ENCODE peak calls at places on chromosomes 4 and X, in ten cellular contexts. One of them, this sample, is unnamed.

GRCh38 chrX:56281789-56282188 is 49.6 kb downstream of the KLF8 start:
- DNase-seq in endothelial cell of umbilical vein: peak
- DNase-seq in stomach: no peak
- DNase-seq in SK-N-MC: no peak
- DNase-seq in GM12878: no peak
- DNase-seq in HCT116: peak
- DNase-seq in sigmoid colon: no peak
- DNase-seq in suprapubic skin: no peak
- DNase-seq in prostate gland: no peak
- DNase-seq in SK-N-SH: peak
- DNase-seq in this sample: no peak

GRCh38 chrX:11944486-11944885 is 186.4 kb downstream of the MSL3 start:
- DNase-seq in GM12878: no peak
- DNase-seq in prostate gland: no peak
- DNase-seq in sigmoid colon: no peak
- DNase-seq in SK-N-MC: no peak
- DNase-seq in SK-N-SH: peak
- DNase-seq in suprapubic skin: no peak
- DNase-seq in stomach: no peak
- DNase-seq in endothelial cell of umbilical vein: peak
- DNase-seq in HCT116: no peak
- DNase-seq in this sample: no peak

GRCh38 chr4:3451956-3452355 is 10.2 kb downstream of the HGFAC start:
- DNase-seq in GM12878: no peak
- DNase-seq in stomach: no peak
- DNase-seq in sigmoid colon: no peak
- DNase-seq in HCT116: no peak
- DNase-seq in SK-N-SH: no peak
- DNase-seq in suprapubic skin: no peak
- DNase-seq in SK-N-MC: no peak
- DNase-seq in prostate gland: no peak
- DNase-seq in endothelial cell of umbilical vein: peak
- DNase-seq in this sample: no peak

GRCh38 chr4:55038176-55038890 is 87.1 kb downstream of the KDR start:
- DNase-seq in endothelial cell of umbilical vein: peak
- DNase-seq in HCT116: no peak
- DNase-seq in prostate gland: peak
- DNase-seq in SK-N-MC: no peak
- DNase-seq in sigmoid colon: no peak
- DNase-seq in suprapubic skin: no peak
- DNase-seq in SK-N-SH: no peak
- DNase-seq in stomach: no peak
- DNase-seq in GM12878: no peak
- DNase-seq in this sample: no peak

GRCh38 chr4:151540728-151541437 is 131.9 kb downstream of the FHIP1A start:
- DNase-seq in prostate gland: peak
- DNase-seq in endothelial cell of umbilical vein: peak
- DNase-seq in SK-N-SH: peak
- DNase-seq in sigmoid colon: no peak
- DNase-seq in HCT116: peak
- DNase-seq in GM12878: no peak
- DNase-seq in stomach: no peak
- DNase-seq in SK-N-MC: no peak
- DNase-seq in suprapubic skin: no peak
- DNase-seq in this sample: no peak

GRCh38 chr4:6200922-6201362 is 593 bp upstream of the JAKMIP1 start:
- DNase-seq in SK-N-SH: no peak
- DNase-seq in HCT116: no peak
- DNase-seq in endothelial cell of umbilical vein: no peak
- DNase-seq in stomach: no peak
- DNase-seq in suprapubic skin: no peak
- DNase-seq in sigmoid colon: peak
- DNase-seq in GM12878: no peak
- DNase-seq in SK-N-MC: no peak
- DNase-seq in prostate gland: no peak
- DNase-seq in this sample: no peak

GRCh38 chrX:105876658-105877057 is 54.3 kb downstream of the NRK start:
- DNase-seq in endothelial cell of umbilical vein: peak
- DNase-seq in GM12878: no peak
- DNase-seq in prostate gland: no peak
- DNase-seq in sigmoid colon: no peak
- DNase-seq in HCT116: peak
- DNase-seq in SK-N-SH: no peak
- DNase-seq in stomach: no peak
- DNase-seq in suprapubic skin: no peak
- DNase-seq in SK-N-MC: no peak
- DNase-seq in this sample: no peak

GRCh38 chr4:145804134-145804533 is 124.2 kb downstream of the C4orf51 start:
- DNase-seq in stomach: no peak
- DNase-seq in SK-N-MC: no peak
- DNase-seq in prostate gland: peak
- DNase-seq in sigmoid colon: no peak
- DNase-seq in HCT116: no peak
- DNase-seq in SK-N-SH: no peak
- DNase-seq in suprapubic skin: no peak
- DNase-seq in endothelial cell of umbilical vein: peak
- DNase-seq in GM12878: no peak
- DNase-seq in this sample: no peak

GRCh38 chr4:137583650-137584049 is 51.4 kb upstream of the PCDH18 start:
- DNase-seq in GM12878: no peak
- DNase-seq in suprapubic skin: no peak
- DNase-seq in sigmoid colon: no peak
- DNase-seq in endothelial cell of umbilical vein: no peak
- DNase-seq in stomach: no peak
- DNase-seq in prostate gland: no peak
- DNase-seq in SK-N-MC: no peak
- DNase-seq in SK-N-SH: no peak
- DNase-seq in HCT116: no peak
- DNase-seq in this sample: no peak

DNA sequence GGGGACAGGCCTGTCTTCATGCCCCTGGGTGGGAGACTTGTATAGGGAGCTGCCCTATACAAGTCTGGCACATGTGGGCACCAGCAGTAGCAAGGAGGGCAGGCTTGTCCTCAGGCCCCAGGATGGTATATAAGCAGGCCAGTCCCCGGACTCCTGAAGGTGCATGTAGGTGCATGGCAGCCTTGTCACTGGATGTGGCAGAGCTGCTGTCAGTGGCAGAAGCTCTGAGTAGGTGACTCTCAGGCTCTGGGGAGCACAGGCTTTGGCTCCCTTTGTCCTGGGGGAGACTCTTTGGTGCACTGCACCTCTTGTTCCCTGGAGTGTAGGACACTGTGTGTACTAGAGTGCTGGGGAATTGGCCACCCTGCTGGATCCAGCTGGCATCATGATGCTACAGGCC is 376.7 kb upstream of the DIPK2B start:
- DNase-seq in HCT116: no peak
- DNase-seq in SK-N-SH: no peak
- DNase-seq in GM12878: no peak
- DNase-seq in prostate gland: no peak
- DNase-seq in sigmoid colon: no peak
- DNase-seq in endothelial cell of umbilical vein: no peak
- DNase-seq in SK-N-MC: no peak
- DNase-seq in suprapubic skin: no peak
- DNase-seq in stomach: no peak
- DNase-seq in this sample: no peak
- H3K4me3 ChIP-seq in HCT116: no peak
- H3K4me3 ChIP-seq in SK-N-SH: no peak
- H3K4me3 ChIP-seq in GM12878: no peak
- H3K4me3 ChIP-seq in prostate gland: no peak
- H3K4me3 ChIP-seq in sigmoid colon: no peak
- H3K4me3 ChIP-seq in endothelial cell of umbilical vein: no peak
- H3K4me3 ChIP-seq in SK-N-MC: no peak
- H3K4me3 ChIP-seq in suprapubic skin: no peak
- H3K4me3 ChIP-seq in stomach: no peak
- H3K4me3 ChIP-seq in this sample: no peak

DNA sequence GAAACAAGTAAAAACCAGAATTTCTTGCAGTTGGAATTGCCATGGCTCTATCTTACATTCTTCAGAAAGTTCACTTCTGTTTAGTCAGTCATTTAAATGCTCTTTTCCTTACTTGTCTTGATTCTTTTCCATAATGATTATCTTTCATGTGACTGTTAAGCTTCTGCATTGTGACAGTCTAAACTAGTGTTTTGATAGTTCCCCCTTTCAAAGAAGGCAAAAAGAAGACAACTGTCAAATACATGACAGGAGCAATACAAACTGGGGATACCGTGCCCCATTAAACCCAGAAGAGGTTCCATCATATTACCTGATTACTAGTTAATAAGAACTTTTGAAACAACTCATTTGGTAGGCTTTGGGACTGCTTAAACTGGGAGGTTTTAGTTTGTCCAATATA is 476.2 kb downstream of the PCDH19 start:
- DNase-seq in prostate gland: no peak
- DNase-seq in endothelial cell of umbilical vein: no peak
- DNase-seq in SK-N-SH: no peak
- DNase-seq in sigmoid colon: no peak
- DNase-seq in stomach: no peak
- DNase-seq in SK-N-MC: no peak
- DNase-seq in suprapubic skin: no peak
- DNase-seq in HCT116: no peak
- DNase-seq in GM12878: no peak
- DNase-seq in this sample: no peak
- TF ChIP-seq POLR2AphosphoS5 in prostate gland: no peak
- TF ChIP-seq POLR2AphosphoS5 in endothelial cell of umbilical vein: no peak
- TF ChIP-seq POLR2AphosphoS5 in SK-N-SH: no peak
- TF ChIP-seq POLR2AphosphoS5 in sigmoid colon: no peak
- TF ChIP-seq POLR2AphosphoS5 in stomach: no peak
- TF ChIP-seq POLR2AphosphoS5 in SK-N-MC: no peak
- TF ChIP-seq POLR2AphosphoS5 in suprapubic skin: no peak
- TF ChIP-seq POLR2AphosphoS5 in HCT116: no peak
- TF ChIP-seq POLR2AphosphoS5 in GM12878: no peak
- TF ChIP-seq POLR2AphosphoS5 in this sample: no peak

DNA sequence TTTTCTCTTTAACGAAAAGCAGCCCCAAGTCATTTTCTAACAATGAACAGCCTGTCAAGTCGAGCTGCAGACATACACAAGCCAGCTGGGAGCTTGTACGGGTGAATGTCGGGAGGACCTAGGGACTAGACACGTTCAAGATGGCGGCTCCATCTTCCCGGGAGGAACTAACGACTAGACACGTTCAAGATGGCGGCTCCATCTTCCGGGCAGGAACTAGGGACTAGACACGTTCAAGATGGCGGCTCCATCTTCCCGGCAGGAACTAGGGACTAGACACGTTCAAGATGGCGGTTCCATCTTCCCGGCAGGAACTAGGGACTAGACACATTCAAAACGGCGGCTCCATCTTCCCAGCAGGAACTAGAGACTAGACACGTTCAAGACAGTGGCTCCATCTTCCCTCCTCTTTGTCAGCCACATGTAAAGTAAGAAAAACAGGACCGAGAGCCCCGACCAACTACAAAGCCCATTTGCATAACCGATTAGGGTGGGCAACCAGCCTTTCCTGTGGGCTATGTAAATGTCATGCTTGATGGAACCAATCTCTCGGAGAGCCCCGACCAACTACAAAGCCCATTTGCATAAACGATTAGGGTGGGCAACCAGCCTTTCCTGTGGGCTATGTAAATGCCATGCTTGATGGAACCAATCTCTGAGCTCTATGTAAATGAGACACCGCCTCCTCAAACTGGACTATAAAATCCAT is 175.5 kb downstream of the DHRSX start:
- DNase-seq in GM12878: peak
- DNase-seq in stomach: peak
- DNase-seq in prostate gland: peak
- DNase-seq in endothelial cell of umbilical vein: peak
- DNase-seq in sigmoid colon: peak
- DNase-seq in SK-N-MC: no peak
- DNase-seq in SK-N-SH: peak
- DNase-seq in suprapubic skin: no peak
- DNase-seq in HCT116: no peak
- DNase-seq in this sample: no peak
- H3K4me3 ChIP-seq in GM12878: peak
- H3K4me3 ChIP-seq in stomach: no peak
- H3K4me3 ChIP-seq in prostate gland: no peak
- H3K4me3 ChIP-seq in endothelial cell of umbilical vein: peak
- H3K4me3 ChIP-seq in sigmoid colon: peak
- H3K4me3 ChIP-seq in SK-N-MC: no peak
- H3K4me3 ChIP-seq in SK-N-SH: no peak
- H3K4me3 ChIP-seq in suprapubic skin: no peak
- H3K4me3 ChIP-seq in HCT116: no peak
- H3K4me3 ChIP-seq in this sample: no peak

DNA sequence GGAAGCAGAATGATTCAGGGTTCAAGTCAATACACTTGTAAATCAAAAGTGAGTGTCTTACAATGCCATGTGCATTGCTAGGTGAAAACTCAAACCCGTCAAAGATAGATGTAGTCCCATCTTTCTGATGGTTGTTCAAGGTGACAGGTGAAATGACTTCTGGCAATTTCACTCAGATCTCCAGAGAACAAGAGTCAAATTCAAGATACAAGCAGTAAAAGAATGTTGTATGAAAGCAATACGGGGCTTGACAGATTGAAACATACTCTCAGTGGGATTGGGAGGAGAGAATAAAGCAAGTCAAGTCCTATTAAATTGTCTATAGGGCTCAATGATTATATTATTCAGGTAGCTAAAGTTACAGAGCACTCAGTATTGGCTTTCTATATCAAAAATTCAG is 105.1 kb upstream of the ANXA10 start:
- DNase-seq in stomach: no peak
- DNase-seq in HCT116: no peak
- DNase-seq in prostate gland: no peak
- DNase-seq in SK-N-SH: no peak
- DNase-seq in endothelial cell of umbilical vein: no peak
- DNase-seq in GM12878: no peak
- DNase-seq in SK-N-MC: no peak
- DNase-seq in suprapubic skin: no peak
- DNase-seq in sigmoid colon: no peak
- DNase-seq in this sample: no peak
- TF ChIP-seq POLR2AphosphoS5 in stomach: no peak
- TF ChIP-seq POLR2AphosphoS5 in HCT116: no peak
- TF ChIP-seq POLR2AphosphoS5 in prostate gland: no peak
- TF ChIP-seq POLR2AphosphoS5 in SK-N-SH: no peak
- TF ChIP-seq POLR2AphosphoS5 in endothelial cell of umbilical vein: no peak
- TF ChIP-seq POLR2AphosphoS5 in GM12878: no peak
- TF ChIP-seq POLR2AphosphoS5 in SK-N-MC: no peak
- TF ChIP-seq POLR2AphosphoS5 in suprapubic skin: no peak
- TF ChIP-seq POLR2AphosphoS5 in sigmoid colon: no peak
- TF ChIP-seq POLR2AphosphoS5 in this sample: no peak

GRCh38 chr4:47835489-47835888 is 2.4 kb downstream of the CORIN start:
- DNase-seq in SK-N-MC: no peak
- DNase-seq in endothelial cell of umbilical vein: no peak
- DNase-seq in stomach: no peak
- DNase-seq in HCT116: no peak
- DNase-seq in SK-N-SH: no peak
- DNase-seq in sigmoid colon: no peak
- DNase-seq in prostate gland: no peak
- DNase-seq in GM12878: no peak
- DNase-seq in suprapubic skin: no peak
- DNase-seq in this sample: no peak
- H3K4me3 ChIP-seq in SK-N-MC: no peak
- H3K4me3 ChIP-seq in endothelial cell of umbilical vein: no peak
- H3K4me3 ChIP-seq in stomach: no peak
- H3K4me3 ChIP-seq in HCT116: no peak
- H3K4me3 ChIP-seq in SK-N-SH: no peak
- H3K4me3 ChIP-seq in sigmoid colon: no peak
- H3K4me3 ChIP-seq in prostate gland: no peak
- H3K4me3 ChIP-seq in GM12878: no peak
- H3K4me3 ChIP-seq in suprapubic skin: peak
- H3K4me3 ChIP-seq in this sample: no peak

GRCh38 chr4:71130827-71131603 is 137.6 kb downstream of the DCK start:
- DNase-seq in HCT116: no peak
- DNase-seq in GM12878: no peak
- DNase-seq in SK-N-MC: no peak
- DNase-seq in sigmoid colon: no peak
- DNase-seq in suprapubic skin: no peak
- DNase-seq in prostate gland: no peak
- DNase-seq in endothelial cell of umbilical vein: no peak
- DNase-seq in stomach: no peak
- DNase-seq in SK-N-SH: no peak
- DNase-seq in this sample: no peak
- TF ChIP-seq POLR2AphosphoS5 in HCT116: no peak
- TF ChIP-seq POLR2AphosphoS5 in GM12878: no peak
- TF ChIP-seq POLR2AphosphoS5 in SK-N-MC: no peak
- TF ChIP-seq POLR2AphosphoS5 in sigmoid colon: no peak
- TF ChIP-seq POLR2AphosphoS5 in suprapubic skin: no peak
- TF ChIP-seq POLR2AphosphoS5 in prostate gland: no peak
- TF ChIP-seq POLR2AphosphoS5 in endothelial cell of umbilical vein: no peak
- TF ChIP-seq POLR2AphosphoS5 in stomach: no peak
- TF ChIP-seq POLR2AphosphoS5 in SK-N-SH: no peak
- TF ChIP-seq POLR2AphosphoS5 in this sample: no peak